ENCODE peak calls at places on chromosomes 3 and 15, in four cellular contexts. T is adipocyte; W is stimulated activated CD4-positive, alpha-beta T cell treated with anti-CD3 and anti-CD28 coated beads, Interleukin-4, amount 100 ng/mL, for 4 hours; C is hepatocyte. F is an unnamed sample.

GRCh38 chr3:166211451-166211850 is 374.2 kb upstream of the BCHE start:
- DNase-seq in W (no peak), T (no peak), C (no peak), F (no peak)

GRCh38 chr15:70301396-70301795 is 203.7 kb upstream of the TLE3 start:
- DNase-seq in W (no peak), C (no peak), T (no peak), F (no peak)

GRCh38 chr3:31170932-31171670 is 276.6 kb upstream of the GADL1 start:
- DNase-seq in C (no peak), T (peak; percentile 66), W (no peak), F (peak; percentile 32)

GRCh38 chr3:171116365-171116764 is 89.8 kb upstream of the SLC2A2 start:
- DNase-seq in T (peak; percentile 41), C (no peak), W (no peak), F (no peak)

GRCh38 chr3:38528457-38528856 is 32.3 kb downstream of the EXOG start:
- DNase-seq in C (no peak), T (no peak), W (no peak), F (no peak)

GRCh38 chr15:91319715-91320059 is 219.6 kb downstream of the SV2B start:
- DNase-seq in C (no peak), T (no peak), W (no peak), F (no peak)

GRCh38 chr3:100556656-100557310 is 52.6 kb upstream of the ADGRG7 start:
- DNase-seq in T (peak; percentile 61), C (no peak), W (no peak), F (peak; percentile 88)

GRCh38 chr3:124951511-124952390 is 17.2 kb upstream of the MUC13 start:
- DNase-seq in W (no peak), T (no peak), C (peak; percentile 59), F (peak; percentile 64)

GRCh38 chr15:49083471-49084284 is 37.4 kb upstream of the SECISBP2L start:
- DNase-seq in T (peak; percentile 65), C (no peak), W (no peak), F (no peak)

GRCh38 chr15:50925281-50925680 is 16.8 kb downstream of the AP4E1 start:
- DNase-seq in T (peak; percentile 42), W (no peak), C (peak; percentile 20), F (no peak)

GRCh38 chr3:116614795-116615362 is 94.7 kb upstream of the TUSC7 start:
- DNase-seq in C (peak; percentile 12), W (no peak), T (peak; percentile 21), F (no peak)

GRCh38 chr3:46931631-46932441 is 44.7 kb downstream of the CCDC12 start:
- DNase-seq in W (no peak), T (peak; percentile 36), C (peak; percentile 59), F (no peak)

GRCh38 chr15:40787344-40787841 is 17.6 kb downstream of the C15orf62 start:
- DNase-seq in W (peak; percentile 54), T (peak; percentile 54), C (peak; percentile 64), F (no peak)

GRCh38 chr3:197309528-197310361 is 11.3 kb upstream of the DLG1 start:
- DNase-seq in T (peak; percentile 96), W (no peak), C (peak; percentile 36), F (peak; percentile 92)

GRCh38 chr15:80978685-80979084 is 10.9 kb downstream of the MESD start:
- DNase-seq in W (no peak), T (no peak), C (no peak), F (no peak)

GRCh38 chr3:87674397-87675161 is 384.2 kb downstream of the CGGBP1 start:
- DNase-seq in W (no peak), C (no peak), T (no peak), F (no peak)

GRCh38 chr3:62587579-62588031 is 214.3 kb upstream of the FEZF2 start:
- DNase-seq in W (no peak), C (peak; percentile 26), T (peak; percentile 32), F (peak; percentile 95)

GRCh38 chr15:38254065-38254883 is 1.6 kb downstream of the SPRED1 start:
- DNase-seq in C (peak; percentile 78), W (no peak), T (peak; percentile 72), F (no peak)

GRCh38 chr3:14424711-14425573 is 22.5 kb downstream of the SLC6A6 start:
- DNase-seq in C (no peak), W (no peak), T (no peak), F (no peak)

GRCh38 chr3:125643127-125643526 is 47.8 kb upstream of the OSBPL11 start:
- DNase-seq in C (no peak), W (no peak), T (no peak), F (no peak)

GRCh38 chr15:70050447-70050846 is 47.3 kb downstream of the TLE3 start:
- DNase-seq in T (no peak), C (no peak), W (no peak), F (no peak)

GRCh38 chr3:196049567-196050122 is 32.2 kb downstream of the TFRC start:
- DNase-seq in W (no peak), C (no peak), T (no peak), F (no peak)

GRCh38 chr3:71310595-71311319 is 272.8 kb downstream of the FOXP1 start:
- DNase-seq in T (peak; percentile 55), C (no peak), W (no peak), F (no peak)

GRCh38 chr3:114144909-114145688 is 33.8 kb downstream of the DRD3 start:
- DNase-seq in C (no peak), T (peak; percentile 89), W (no peak), F (peak; percentile 62)

GRCh38 chr3:109927161-109927560 is 589.8 kb upstream of the DPPA4 start:
- DNase-seq in T (peak; percentile 94), W (no peak), C (peak; percentile 50), F (peak; percentile 91)

GRCh38 chr3:31610700-31611275 is 78.1 kb downstream of the STT3B start:
- DNase-seq in W (no peak), C (peak; percentile 41), T (peak; percentile 83), F (no peak)

GRCh38 chr15:93028632-93029612 is 60.1 kb downstream of the RGMA start:
- DNase-seq in T (peak; percentile 93), C (peak; percentile 44), W (no peak), F (peak; percentile 67)